ENCODE peak calls at places on chromosome 4, in ten cellular contexts. One of them, this sample, is unnamed.
A peak's percentile ranks its signal among the peaks of the same experiment; 100 is the strongest.

GRCh38 chr4:71538528-71538927 is 199.7 kb downstream of the SLC4A4 start:
- DNase-seq in HFF-Myc: no peak
- DNase-seq in stimulated activated CD4-positive, alpha-beta T cell treated with anti-CD3 and anti-CD28 coated beads, Interleukin-15, amount 100 ng/mL, for 24 hours: no peak
- DNase-seq in GM12865: no peak
- DNase-seq in RPMI7951: no peak
- DNase-seq in RWPE2: no peak
- DNase-seq in fibroblast of pulmonary artery: no peak
- DNase-seq in NCI-H1092: no peak
- DNase-seq in sigmoid colon: no peak
- DNase-seq in activated T-helper 9 cell treated with anti-CD3 and anti-CD28 coated beads, Interleukin-2, amount 50 U/mL, for 16 hours: no peak
- DNase-seq in this sample: no peak

GRCh38 chr4:2330119-2331042 is 68.5 kb upstream of the MXD4 start:
- DNase-seq in NCI-H1092: no peak
- DNase-seq in stimulated activated CD4-positive, alpha-beta T cell treated with anti-CD3 and anti-CD28 coated beads, Interleukin-15, amount 100 ng/mL, for 24 hours: no peak
- DNase-seq in RWPE2: no peak
- DNase-seq in activated T-helper 9 cell treated with anti-CD3 and anti-CD28 coated beads, Interleukin-2, amount 50 U/mL, for 16 hours: no peak
- DNase-seq in HFF-Myc: peak; percentile 65
- DNase-seq in sigmoid colon: no peak
- DNase-seq in RPMI7951: peak; percentile 88
- DNase-seq in fibroblast of pulmonary artery: peak; percentile 92
- DNase-seq in GM12865: no peak
- DNase-seq in this sample: no peak

GRCh38 chr4:140004580-140005314 is 149.2 kb downstream of the MAML3 start:
- DNase-seq in RPMI7951: no peak
- DNase-seq in fibroblast of pulmonary artery: peak; percentile 67
- DNase-seq in NCI-H1092: peak; percentile 79
- DNase-seq in sigmoid colon: peak; percentile 79
- DNase-seq in stimulated activated CD4-positive, alpha-beta T cell treated with anti-CD3 and anti-CD28 coated beads, Interleukin-15, amount 100 ng/mL, for 24 hours: no peak
- DNase-seq in HFF-Myc: no peak
- DNase-seq in RWPE2: no peak
- DNase-seq in GM12865: no peak
- DNase-seq in activated T-helper 9 cell treated with anti-CD3 and anti-CD28 coated beads, Interleukin-2, amount 50 U/mL, for 16 hours: no peak
- DNase-seq in this sample: no peak

GRCh38 chr4:13509442-13509841 is 25.3 kb upstream of the RAB28 start:
- DNase-seq in fibroblast of pulmonary artery: no peak
- DNase-seq in GM12865: no peak
- DNase-seq in NCI-H1092: no peak
- DNase-seq in HFF-Myc: no peak
- DNase-seq in RWPE2: no peak
- DNase-seq in sigmoid colon: no peak
- DNase-seq in activated T-helper 9 cell treated with anti-CD3 and anti-CD28 coated beads, Interleukin-2, amount 50 U/mL, for 16 hours: no peak
- DNase-seq in stimulated activated CD4-positive, alpha-beta T cell treated with anti-CD3 and anti-CD28 coated beads, Interleukin-15, amount 100 ng/mL, for 24 hours: no peak
- DNase-seq in RPMI7951: no peak
- DNase-seq in this sample: no peak

GRCh38 chr4:100828364-100828763 is 310.5 kb upstream of the EMCN start:
- DNase-seq in HFF-Myc: no peak
- DNase-seq in stimulated activated CD4-positive, alpha-beta T cell treated with anti-CD3 and anti-CD28 coated beads, Interleukin-15, amount 100 ng/mL, for 24 hours: no peak
- DNase-seq in RWPE2: no peak
- DNase-seq in fibroblast of pulmonary artery: no peak
- DNase-seq in activated T-helper 9 cell treated with anti-CD3 and anti-CD28 coated beads, Interleukin-2, amount 50 U/mL, for 16 hours: no peak
- DNase-seq in NCI-H1092: no peak
- DNase-seq in GM12865: no peak
- DNase-seq in RPMI7951: no peak
- DNase-seq in sigmoid colon: no peak
- DNase-seq in this sample: no peak

GRCh38 chr4:72991889-72992288 is 77.6 kb downstream of the COX18 start:
- DNase-seq in GM12865: no peak
- DNase-seq in HFF-Myc: no peak
- DNase-seq in sigmoid colon: no peak
- DNase-seq in RPMI7951: peak; percentile 75
- DNase-seq in NCI-H1092: no peak
- DNase-seq in fibroblast of pulmonary artery: no peak
- DNase-seq in RWPE2: no peak
- DNase-seq in stimulated activated CD4-positive, alpha-beta T cell treated with anti-CD3 and anti-CD28 coated beads, Interleukin-15, amount 100 ng/mL, for 24 hours: no peak
- DNase-seq in activated T-helper 9 cell treated with anti-CD3 and anti-CD28 coated beads, Interleukin-2, amount 50 U/mL, for 16 hours: no peak
- DNase-seq in this sample: no peak

GRCh38 chr4:7472443-7473013 is 37.8 kb upstream of the PSAPL1 start:
- DNase-seq in stimulated activated CD4-positive, alpha-beta T cell treated with anti-CD3 and anti-CD28 coated beads, Interleukin-15, amount 100 ng/mL, for 24 hours: no peak
- DNase-seq in GM12865: no peak
- DNase-seq in sigmoid colon: no peak
- DNase-seq in RPMI7951: no peak
- DNase-seq in RWPE2: no peak
- DNase-seq in HFF-Myc: no peak
- DNase-seq in fibroblast of pulmonary artery: no peak
- DNase-seq in NCI-H1092: no peak
- DNase-seq in activated T-helper 9 cell treated with anti-CD3 and anti-CD28 coated beads, Interleukin-2, amount 50 U/mL, for 16 hours: no peak
- DNase-seq in this sample: no peak

GRCh38 chr4:15427126-15427525 is 707 bp upstream of the C1QTNF7 start:
- DNase-seq in NCI-H1092: no peak
- DNase-seq in HFF-Myc: no peak
- DNase-seq in activated T-helper 9 cell treated with anti-CD3 and anti-CD28 coated beads, Interleukin-2, amount 50 U/mL, for 16 hours: no peak
- DNase-seq in fibroblast of pulmonary artery: peak; percentile 60
- DNase-seq in GM12865: no peak
- DNase-seq in stimulated activated CD4-positive, alpha-beta T cell treated with anti-CD3 and anti-CD28 coated beads, Interleukin-15, amount 100 ng/mL, for 24 hours: no peak
- DNase-seq in sigmoid colon: no peak
- DNase-seq in RWPE2: no peak
- DNase-seq in RPMI7951: no peak
- DNase-seq in this sample: no peak

GRCh38 chr4:182806259-182807252 is 110.6 kb downstream of the DCTD start:
- DNase-seq in activated T-helper 9 cell treated with anti-CD3 and anti-CD28 coated beads, Interleukin-2, amount 50 U/mL, for 16 hours: peak; percentile 33
- DNase-seq in fibroblast of pulmonary artery: peak; percentile 70
- DNase-seq in HFF-Myc: peak; percentile 19
- DNase-seq in RPMI7951: peak; percentile 51
- DNase-seq in RWPE2: peak; percentile 66
- DNase-seq in sigmoid colon: peak; percentile 83
- DNase-seq in NCI-H1092: peak; percentile 76
- DNase-seq in stimulated activated CD4-positive, alpha-beta T cell treated with anti-CD3 and anti-CD28 coated beads, Interleukin-15, amount 100 ng/mL, for 24 hours: peak; percentile 79
- DNase-seq in GM12865: peak; percentile 70
- DNase-seq in this sample: no peak

GRCh38 chr4:112531146-112531545 is 15.2 kb upstream of the NEUROG2 start:
- DNase-seq in RPMI7951: no peak
- DNase-seq in GM12865: no peak
- DNase-seq in stimulated activated CD4-positive, alpha-beta T cell treated with anti-CD3 and anti-CD28 coated beads, Interleukin-15, amount 100 ng/mL, for 24 hours: no peak
- DNase-seq in sigmoid colon: no peak
- DNase-seq in HFF-Myc: no peak
- DNase-seq in activated T-helper 9 cell treated with anti-CD3 and anti-CD28 coated beads, Interleukin-2, amount 50 U/mL, for 16 hours: no peak
- DNase-seq in RWPE2: no peak
- DNase-seq in NCI-H1092: no peak
- DNase-seq in fibroblast of pulmonary artery: no peak
- DNase-seq in this sample: no peak

GRCh38 chr4:120452006-120452405 is 385.4 kb upstream of the MAD2L1 start:
- DNase-seq in HFF-Myc: no peak
- DNase-seq in RWPE2: no peak
- DNase-seq in activated T-helper 9 cell treated with anti-CD3 and anti-CD28 coated beads, Interleukin-2, amount 50 U/mL, for 16 hours: no peak
- DNase-seq in sigmoid colon: no peak
- DNase-seq in NCI-H1092: no peak
- DNase-seq in RPMI7951: no peak
- DNase-seq in stimulated activated CD4-positive, alpha-beta T cell treated with anti-CD3 and anti-CD28 coated beads, Interleukin-15, amount 100 ng/mL, for 24 hours: no peak
- DNase-seq in fibroblast of pulmonary artery: no peak
- DNase-seq in GM12865: no peak
- DNase-seq in this sample: no peak

GRCh38 chr4:15536552-15537499 is 67.1 kb downstream of the CC2D2A start:
- DNase-seq in fibroblast of pulmonary artery: no peak
- DNase-seq in RPMI7951: no peak
- DNase-seq in GM12865: no peak
- DNase-seq in NCI-H1092: no peak
- DNase-seq in RWPE2: no peak
- DNase-seq in stimulated activated CD4-positive, alpha-beta T cell treated with anti-CD3 and anti-CD28 coated beads, Interleukin-15, amount 100 ng/mL, for 24 hours: no peak
- DNase-seq in activated T-helper 9 cell treated with anti-CD3 and anti-CD28 coated beads, Interleukin-2, amount 50 U/mL, for 16 hours: no peak
- DNase-seq in sigmoid colon: no peak
- DNase-seq in HFF-Myc: no peak
- DNase-seq in this sample: no peak